ENCODE peak calls at places on chromosomes 6 and 20, in nine cellular contexts. X is CD4-positive, CD25-positive, alpha-beta regulatory T cell; F is iris pigment epithelial cell; K is fibroblast of mammary gland; N is activated CD4-positive, alpha-beta T cell treated with anti-CD3 and anti-CD28 coated beads for 4 hours; E is CD8-positive, alpha-beta memory T cell; J is transverse colon; H is kidney tubule cell; B is CD8-positive, alpha-beta T cell. A is an unnamed sample.

GRCh38 chr6:146910611-146911010 is 293.6 kb upstream of the STXBP5 start:
- DNase-seq in F (no peak), H (no peak), B (no peak), N (no peak), K (no peak), E (no peak), X (no peak), J (no peak), A (no peak)

GRCh38 chr6:138500045-138500665 is 861 bp upstream of the NHSL1 start:
- DNase-seq in J (no peak), N (no peak), X (no peak), B (no peak), H (peak), F (no peak), K (no peak), E (no peak), A (no peak)

GRCh38 chr6:41707565-41708200 is 27.7 kb downstream of the TFEB start:
- DNase-seq in F (no peak), X (peak), B (peak), J (no peak), H (no peak), E (no peak), N (peak), K (no peak), A (no peak)

GRCh38 chr20:5488823-5489222 is 172.1 kb upstream of the PROKR2 start:
- DNase-seq in B (no peak), E (no peak), X (no peak), F (no peak), K (no peak), H (no peak), N (no peak), J (no peak), A (no peak)

GRCh38 chr6:166543603-166544293 is 42.7 kb downstream of the RAMACL start:
- DNase-seq in N (no peak), J (no peak), B (no peak), X (no peak), E (no peak), F (no peak), H (no peak), K (no peak), A (no peak)

GRCh38 chr6:108689279-108690161 is 128.8 kb downstream of the FOXO3 start:
- DNase-seq in B (no peak), K (peak), H (peak), X (no peak), E (no peak), F (peak), J (peak), N (no peak), A (peak)

GRCh38 chr6:71533939-71534379 is 245.3 kb downstream of the OGFRL1 start:
- DNase-seq in H (peak), F (peak), E (no peak), J (no peak), K (peak), X (no peak), N (no peak), B (no peak), A (no peak)

GRCh38 chr6:15184441-15184861 is 61.4 kb upstream of the JARID2 start:
- DNase-seq in B (no peak), X (peak), F (no peak), H (peak), J (no peak), N (peak), K (no peak), E (no peak), A (no peak)

GRCh38 chr6:156890627-156891300 is 113.6 kb downstream of the ARID1B start:
- DNase-seq in H (no peak), X (no peak), B (no peak), F (peak), E (no peak), N (no peak), J (no peak), K (peak), A (no peak)

GRCh38 chr6:125558451-125558850 is 191.0 kb upstream of the HEY2 start:
- DNase-seq in J (no peak), N (no peak), X (no peak), F (no peak), B (no peak), H (no peak), K (no peak), E (no peak), A (no peak)

GRCh38 chr6:106257195-106257594 is 68.4 kb downstream of the ATG5 start:
- DNase-seq in N (no peak), B (no peak), F (peak), H (peak), X (no peak), E (no peak), K (peak), J (no peak), A (no peak)

GRCh38 chr20:23782366-23782983 is 31.7 kb upstream of the CST1 start:
- DNase-seq in F (peak), H (peak), X (peak), B (no peak), J (no peak), N (no peak), K (peak), E (no peak), A (peak)

GRCh38 chr6:169961772-169962561 is 210.5 kb downstream of the ERMARD start:
- DNase-seq in K (no peak), E (no peak), F (no peak), B (peak), H (no peak), J (peak), X (no peak), N (no peak), A (no peak)

GRCh38 chr6:101722481-101722880 is 329.0 kb downstream of the GRIK2 start:
- DNase-seq in F (peak), N (no peak), J (no peak), E (no peak), H (no peak), X (no peak), K (peak), B (no peak), A (no peak)

GRCh38 chr6:115594894-115595293 is 465.8 kb downstream of the FRK start:
- DNase-seq in K (no peak), H (no peak), B (no peak), N (no peak), X (no peak), F (no peak), J (no peak), E (no peak), A (no peak)

GRCh38 chr6:14625173-14625895 is 507.8 kb downstream of the CD83 start:
- DNase-seq in J (no peak), B (no peak), N (no peak), F (no peak), K (no peak), H (no peak), E (no peak), X (no peak), A (no peak)

GRCh38 chr20:33674294-33675126 is at the start of gene NECAB3:
- DNase-seq in E (peak), K (peak), B (peak), X (peak), J (peak), H (peak), F (peak), N (peak), A (peak)

GRCh38 chr20:24027229-24027628 is 38.6 kb upstream of the GGTLC1 start:
- DNase-seq in J (peak), E (peak), H (peak), N (peak), F (no peak), B (peak), X (peak), K (no peak), A (peak)

GRCh38 chr6:52909131-52909530 is 367 bp downstream of the GSTA3 start:
- DNase-seq in X (no peak), F (no peak), E (no peak), H (no peak), B (no peak), J (no peak), N (no peak), K (peak), A (no peak)

GRCh38 chr6:39335780-39336541 is 13.5 kb upstream of the KCNK16 start:
- DNase-seq in N (no peak), F (no peak), B (no peak), E (no peak), K (no peak), H (no peak), X (peak), J (peak), A (no peak)

GRCh38 chr6:144215402-144215931 is 65.2 kb downstream of the STX11 start:
- DNase-seq in B (peak), X (peak), E (no peak), H (peak), N (peak), F (peak), J (peak), K (peak), A (peak)

GRCh38 chr20:46708172-46708860 is 1.1 kb upstream of the SLC2A10 start:
- DNase-seq in N (no peak), H (peak), E (no peak), B (no peak), F (no peak), K (no peak), J (peak), X (peak), A (no peak)

GRCh38 chr6:74073896-74074295 is 377.9 kb downstream of the CD109 start:
- DNase-seq in N (no peak), H (no peak), E (no peak), B (no peak), F (no peak), K (peak), J (no peak), X (no peak), A (no peak)

GRCh38 chr6:138957484-138957883 is 30.6 kb downstream of the REPS1 start:
- DNase-seq in J (no peak), H (no peak), K (peak), B (no peak), F (no peak), X (no peak), N (no peak), E (no peak), A (no peak)

GRCh38 chr20:15063077-15063476 is 725.7 kb upstream of the FLRT3 start:
- DNase-seq in E (no peak), H (no peak), X (no peak), F (no peak), K (no peak), B (no peak), J (no peak), N (no peak), A (no peak)

GRCh38 chr6:85764844-85765243 is 122.2 kb upstream of the SYNCRIP start:
- DNase-seq in B (no peak), K (peak), X (no peak), N (no peak), E (no peak), J (no peak), F (peak), H (no peak), A (no peak)

GRCh38 chr20:2794202-2794748 is 6.2 kb downstream of the CPXM1 start:
- DNase-seq in K (no peak), E (no peak), N (no peak), F (no peak), B (no peak), X (no peak), J (no peak), H (no peak), A (no peak)

GRCh38 chr6:150072201-150072600 is 3.3 kb upstream of the ULBP3 start:
- DNase-seq in F (peak), E (peak), H (peak), B (peak), N (peak), K (peak), X (peak), J (peak), A (peak)

GRCh38 chr6:40626886-40627285 is 39.7 kb upstream of the LRFN2 start:
- DNase-seq in F (no peak), H (peak), E (no peak), K (no peak), N (no peak), J (no peak), X (no peak), B (no peak), A (no peak)

GRCh38 chr6:89940225-89941027 is 46.2 kb downstream of the GJA10 start:
- DNase-seq in F (peak), H (peak), J (peak), B (peak), X (peak), E (peak), N (peak), K (peak), A (peak)

GRCh38 chr6:12014027-12014872 is 2.1 kb downstream of the HIVEP1 start:
- DNase-seq in K (peak), N (no peak), J (no peak), X (no peak), F (peak), E (no peak), B (no peak), H (peak), A (no peak)

GRCh38 chr20:37393863-37394542 is 48.1 kb downstream of the SRC start:
- DNase-seq in E (no peak), N (no peak), F (no peak), H (no peak), K (no peak), J (no peak), B (no peak), X (no peak), A (no peak)

GRCh38 chr20:23135449-23136447 is 49.6 kb upstream of the CD93 start:
- DNase-seq in F (no peak), N (no peak), B (no peak), E (no peak), X (no peak), H (no peak), J (no peak), K (no peak), A (no peak)

GRCh38 chr6:23414204-23414501 is 711.9 kb upstream of the NRSN1 start:
- DNase-seq in J (no peak), H (peak), N (no peak), B (no peak), K (peak), X (no peak), E (no peak), F (peak), A (no peak)

GRCh38 chr20:62391165-62392076 is 4.5 kb downstream of the RPS21 start:
- DNase-seq in N (no peak), E (no peak), F (no peak), B (no peak), H (no peak), X (no peak), K (no peak), J (no peak), A (no peak)

GRCh38 chr6:17353440-17354175 is 39.8 kb upstream of the CAP2 start:
- DNase-seq in H (no peak), B (no peak), E (no peak), K (no peak), J (no peak), N (no peak), X (no peak), F (no peak), A (no peak)

GRCh38 chr6:1606533-1607235 is 3.0 kb upstream of the FOXC1 start:
- DNase-seq in J (no peak), F (no peak), X (no peak), N (no peak), H (peak), K (no peak), B (no peak), E (no peak), A (no peak)

GRCh38 chr6:43375693-43376092 is 6.2 kb upstream of the ZNF318 start:
- DNase-seq in X (no peak), F (no peak), N (no peak), K (no peak), B (no peak), E (no peak), J (no peak), H (no peak), A (no peak)

GRCh38 chr6:20707166-20707485 is 172.9 kb downstream of the CDKAL1 start:
- DNase-seq in H (no peak), F (no peak), K (no peak), X (no peak), J (no peak), B (no peak), E (no peak), N (no peak), A (no peak)

A was measured in mucosa of gallbladder.